ENCODE peak calls at places on chromosomes 5 and 9, in six cellular contexts. A is H1, W is mesendoderm, Q is mesenchymal stem cell, M is H9, O is neuronal stem cell. Z is an unnamed sample.

GRCh38 chr9:134401391-134401790 is 75.1 kb downstream of the RXRA start:
- DNase-seq in A (no peak), W (no peak), Q (no peak), M (no peak), O (no peak), Z (no peak)

GRCh38 chr9:107210775-107211174 is 72.3 kb upstream of the RAD23B start:
- DNase-seq in A (no peak), W (no peak), Q (no peak), M (no peak), O (no peak), Z (no peak)

GRCh38 chr5:150245111-150245789 is 44.3 kb downstream of the CAMK2A start:
- DNase-seq in A (no peak), W (no peak), Q (peak), M (no peak), O (no peak), Z (peak)

GRCh38 chr9:1495282-1495681 is 445.1 kb downstream of the DMRT2 start:
- DNase-seq in A (no peak), W (peak), Q (no peak), M (no peak), O (no peak), Z (no peak)

GRCh38 chr9:133608881-133609280 is 308 bp downstream of the FAM163B start:
- DNase-seq in A (no peak), W (no peak), Q (no peak), M (no peak), O (no peak), Z (no peak)

GRCh38 chr9:2336055-2336454 is 285.5 kb upstream of the VLDLR start:
- DNase-seq in A (no peak), W (peak), Q (no peak), M (no peak), O (no peak), Z (peak)

GRCh38 chr5:134146651-134147544 is 29.9 kb downstream of the SKP1 start:
- DNase-seq in A (peak), W (no peak), Q (no peak), M (no peak), O (no peak), Z (peak)

GRCh38 chr9:132541966-132542830 is 40.2 kb upstream of the BARHL1 start:
- DNase-seq in A (no peak), W (no peak), Q (no peak), M (no peak), O (no peak), Z (no peak)

GRCh38 chr5:9869616-9870288 is 239.6 kb upstream of the TAS2R1 start:
- DNase-seq in A (no peak), W (no peak), Q (peak), M (no peak), O (no peak), Z (peak)

GRCh38 chr9:128504485-128505413 is at the start of gene GLE1:
- DNase-seq in A (peak), W (peak), Q (peak), M (peak), O (peak), Z (peak)

GRCh38 chr5:61416010-61416409 is 84.0 kb downstream of the ZSWIM6 start:
- DNase-seq in A (no peak), W (peak), Q (no peak), M (no peak), O (peak), Z (peak)

GRCh38 chr5:135048286-135048685 is 14.3 kb upstream of the PITX1 start:
- DNase-seq in A (no peak), W (no peak), Q (no peak), M (no peak), O (no peak), Z (no peak)

GRCh38 chr5:94524841-94525697 is 93.3 kb downstream of the KIAA0825 start:
- DNase-seq in A (no peak), W (peak), Q (peak), M (no peak), O (no peak), Z (peak)

GRCh38 chr9:131585375-131585774 is 40.1 kb downstream of the PRRT1B start:
- DNase-seq in A (no peak), W (no peak), Q (peak), M (no peak), O (no peak), Z (peak)

GRCh38 chr5:122140900-122141299 is 11.6 kb downstream of the ZNF474 start:
- DNase-seq in A (no peak), W (no peak), Q (no peak), M (no peak), O (no peak), Z (no peak)

GRCh38 chr5:14706615-14707021 is 42.1 kb downstream of the OTULIN start:
- DNase-seq in A (no peak), W (no peak), Q (peak), M (no peak), O (no peak), Z (peak)

GRCh38 chr5:158609729-158610128 is 490.0 kb downstream of the EBF1 start:
- DNase-seq in A (no peak), W (peak), Q (no peak), M (no peak), O (no peak), Z (no peak)

GRCh38 chr9:124696101-124696500 is 75.0 kb downstream of the NR6A1 start:
- DNase-seq in A (no peak), W (peak), Q (peak), M (no peak), O (no peak), Z (peak)

GRCh38 chr5:173310861-173311515 is 17.2 kb downstream of the STC2 start:
- DNase-seq in A (no peak), W (no peak), Q (no peak), M (no peak), O (no peak), Z (peak)

GRCh38 chr5:138981606-138982005 is 106.5 kb upstream of the LRRTM2 start:
- DNase-seq in A (no peak), W (no peak), Q (no peak), M (peak), O (no peak), Z (no peak)

GRCh38 chr9:99385814-99386279 is 163.8 kb downstream of the SEC61B start:
- DNase-seq in A (no peak), W (no peak), Q (peak), M (no peak), O (no peak), Z (peak)

GRCh38 chr9:112605518-112605917 is 112.4 kb downstream of the INIP start:
- DNase-seq in A (no peak), W (no peak), Q (no peak), M (no peak), O (no peak), Z (no peak)
- H2BK15ac ChIP-seq in A (no peak), W (no peak), Q (no peak), M (no peak), O (no peak), Z (no peak)

GRCh38 chr5:1161108-1161831 is 40.1 kb upstream of the SLC6A19 start:
- DNase-seq in A (no peak), W (peak), Q (no peak), M (no peak), O (no peak), Z (no peak)
- H2BK15ac ChIP-seq in A (peak), W (no peak), Q (no peak), M (no peak), O (no peak), Z (no peak)

DNA sequence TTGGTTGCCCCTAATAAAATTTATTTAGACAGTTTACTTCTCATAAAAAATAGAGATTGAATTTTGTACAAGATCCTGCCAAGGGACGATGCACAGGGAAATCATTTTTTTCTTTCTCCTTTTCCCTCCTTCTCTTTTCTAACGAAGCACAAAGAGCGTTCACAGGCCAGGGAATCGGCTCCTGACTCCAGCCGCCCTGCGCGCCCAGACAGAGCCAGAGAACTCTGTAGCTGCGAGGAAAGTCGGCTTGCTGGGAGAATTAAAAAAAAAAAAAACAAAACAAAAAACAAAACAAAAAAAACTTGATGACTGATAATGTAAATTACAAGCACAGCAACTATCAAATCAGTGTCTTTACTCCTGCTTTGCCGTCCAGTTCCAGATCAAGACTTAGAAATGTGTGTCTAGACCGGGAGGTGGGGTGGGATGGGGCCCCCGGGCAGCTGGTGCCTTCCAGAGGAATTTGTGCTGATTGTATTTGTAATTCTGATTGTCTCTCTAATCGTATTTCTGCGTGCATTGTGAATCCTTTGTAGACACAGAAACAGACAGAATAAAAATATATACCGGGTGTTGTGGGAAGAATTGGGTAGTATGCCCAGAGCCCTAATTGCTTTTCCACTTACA is 3.6 kb upstream of the OTP start:
- DNase-seq in A (no peak), W (peak), Q (no peak), M (no peak), O (no peak), Z (no peak)
- H2BK15ac ChIP-seq in A (no peak), W (no peak), Q (no peak), M (no peak), O (no peak), Z (no peak)

GRCh38 chr5:17709011-17709710 is 74.9 kb downstream of the TAF11L14 start:
- DNase-seq in A (no peak), W (no peak), Q (no peak), M (no peak), O (no peak), Z (no peak)
- H2BK15ac ChIP-seq in A (no peak), W (no peak), Q (no peak), M (no peak), O (no peak), Z (no peak)

DNA sequence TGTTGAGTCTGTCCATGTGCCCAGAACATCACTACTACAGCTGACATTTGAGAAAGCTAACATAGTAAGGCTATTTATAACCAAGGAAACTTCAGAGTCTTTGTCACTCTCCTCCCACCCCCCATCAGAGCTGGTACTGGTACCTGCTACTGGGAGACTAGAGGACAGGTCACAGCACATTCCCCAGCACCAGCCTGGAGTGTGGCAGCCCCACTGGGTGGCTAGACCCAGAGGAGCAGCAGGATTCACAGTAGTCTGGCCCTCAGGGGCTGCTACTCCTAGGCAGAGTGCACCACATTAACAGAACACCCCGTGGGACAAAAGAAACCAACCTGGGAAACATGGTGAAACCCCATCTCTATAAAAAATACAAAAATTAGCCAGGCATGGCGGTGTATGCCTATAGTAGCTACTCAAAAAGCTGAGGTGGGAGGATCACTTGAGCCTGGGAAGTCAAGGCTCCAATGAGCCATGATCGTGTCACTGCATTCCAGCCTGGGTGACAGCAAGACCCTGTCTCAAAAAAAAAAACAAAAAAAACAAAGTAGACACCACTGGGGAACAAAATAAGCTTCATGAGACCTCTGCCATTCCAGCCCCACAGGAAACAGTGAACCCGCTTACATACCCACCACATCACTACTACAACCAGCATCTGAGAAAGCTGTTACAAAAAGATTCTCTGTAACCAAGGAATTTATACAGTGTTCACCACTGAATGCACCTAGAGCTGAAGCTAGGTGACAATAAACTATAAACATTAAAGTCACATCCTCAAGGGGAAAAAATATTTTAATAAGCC is 26.3 kb upstream of the PTGER4 start:
- DNase-seq in A (no peak), W (no peak), Q (no peak), M (no peak), O (no peak), Z (no peak)
- H2BK15ac ChIP-seq in A (no peak), W (no peak), Q (no peak), M (no peak), O (no peak), Z (no peak)

GRCh38 chr5:7671420-7671819 is 179.5 kb downstream of the CFAP90 start:
- DNase-seq in A (no peak), W (no peak), Q (no peak), M (no peak), O (no peak), Z (no peak)
- H2BK15ac ChIP-seq in A (no peak), W (no peak), Q (no peak), M (no peak), O (no peak), Z (no peak)

GRCh38 chr9:114350636-114351396 is 21.1 kb downstream of the ORM2 start:
- DNase-seq in A (no peak), W (no peak), Q (no peak), M (no peak), O (no peak), Z (no peak)

GRCh38 chr9:114351932-114352331 is 22.3 kb downstream of the ORM2 start:
- DNase-seq in A (no peak), W (no peak), Q (no peak), M (no peak), O (no peak), Z (no peak)

GRCh38 chr9:114348906-114349482 is 19.3 kb downstream of the ORM2 start:
- DNase-seq in A (peak), W (peak), Q (peak), M (peak), O (peak), Z (peak)

GRCh38 chr9:114348261-114348905 is 18.7 kb downstream of the ORM2 start:
- DNase-seq in A (no peak), W (no peak), Q (no peak), M (no peak), O (no peak), Z (no peak)

GRCh38 chr9:114349713-114350480 is 20.2 kb downstream of the ORM2 start:
- DNase-seq in A (no peak), W (no peak), Q (no peak), M (no peak), O (no peak), Z (no peak)
- H2BK15ac ChIP-seq in A (no peak), W (no peak), Q (no peak), M (no peak), O (no peak), Z (peak)

DNA sequence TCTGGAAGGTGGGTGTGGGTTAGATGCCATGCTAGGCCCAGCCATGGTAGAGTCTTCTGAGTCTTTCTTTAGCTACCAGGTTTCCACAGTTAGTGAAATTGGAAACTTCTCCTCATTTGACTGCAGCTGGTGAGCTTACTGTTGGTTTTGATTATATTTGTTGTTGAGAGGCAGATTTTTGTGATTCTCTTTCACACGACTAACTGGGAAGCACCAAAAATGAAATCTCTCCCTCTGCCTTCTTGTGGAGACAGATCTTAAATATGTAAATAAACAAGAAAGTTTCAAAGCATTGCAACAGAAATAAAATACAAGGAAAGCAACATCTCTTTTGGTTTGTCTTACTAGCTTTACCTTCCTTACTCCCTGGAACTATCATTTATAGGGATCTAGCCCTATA is 122.2 kb downstream of the CEMIP2 start:
- DNase-seq in A (no peak), W (no peak), Q (peak), M (no peak), O (no peak), Z (no peak)
- H2BK15ac ChIP-seq in A (no peak), W (no peak), Q (no peak), M (no peak), O (no peak), Z (no peak)